ENCODE peak calls at places on chromosomes 2 and 18, in seven cellular contexts. W is IMR-90, X is H9, T is neuronal stem cell, H is mesenchymal stem cell, S is H1, A is trophoblast cell. L is an unnamed sample.

GRCh38 chr18:35239314-35239713 is 1.5 kb upstream of the ZNF397 start:
- DNase-seq in S (no peak), H (peak), W (no peak), T (no peak), A (no peak), X (no peak), L (no peak)

GRCh38 chr2:197994751-197995150 is 190.4 kb downstream of the PLCL1 start:
- DNase-seq in H (no peak), X (no peak), A (no peak), S (no peak), W (no peak), T (no peak), L (peak)

GRCh38 chr2:33437297-33437696 is 39.2 kb upstream of the RASGRP3 start:
- DNase-seq in W (peak), S (no peak), H (peak), X (no peak), T (no peak), A (no peak), L (no peak)

GRCh38 chr2:148640767-148641166 is 3.8 kb upstream of the EPC2 start:
- DNase-seq in A (no peak), H (no peak), S (no peak), T (no peak), X (no peak), W (peak), L (no peak)

GRCh38 chr2:66700181-66700686 is 265.3 kb downstream of the MEIS1 start:
- DNase-seq in H (no peak), W (no peak), T (peak), A (no peak), X (no peak), S (no peak), L (peak)

GRCh38 chr2:15460112-15460620 is 101.0 kb downstream of the NBAS start:
- DNase-seq in T (no peak), H (no peak), X (no peak), W (no peak), S (no peak), A (peak), L (no peak)

GRCh38 chr2:188978291-188979081 is 4.3 kb downstream of the COL3A1 start:
- DNase-seq in X (peak), H (peak), S (no peak), A (peak), T (no peak), W (peak), L (peak)

GRCh38 chr2:73112026-73112912 is 479 bp downstream of the RAB11FIP5 start:
- DNase-seq in H (peak), W (peak), T (peak), X (peak), S (no peak), A (peak), L (peak)

GRCh38 chr2:119753041-119753929 is 6.4 kb upstream of the PTPN4 start:
- DNase-seq in T (no peak), A (peak), S (no peak), X (no peak), H (peak), W (peak), L (peak)

GRCh38 chr2:104164721-104165252 is 689.1 kb upstream of the POU3F3 start:
- DNase-seq in S (peak), W (no peak), A (no peak), H (no peak), T (no peak), X (peak), L (no peak)
- H3K18ac ChIP-seq in S (no peak), W (no peak), A (no peak), H (no peak), T (no peak), X (no peak), L (no peak)

GRCh38 chr2:19901201-19901457 is 654 bp downstream of the TTC32 start:
- DNase-seq in A (no peak), H (no peak), T (no peak), S (no peak), X (no peak), W (no peak), L (no peak)

GRCh38 chr2:19899853-19900525 is 1.8 kb downstream of the TTC32 start:
- DNase-seq in T (no peak), S (no peak), A (no peak), H (peak), W (no peak), X (no peak), L (no peak)

GRCh38 chr2:19901458-19902271 is at the start of gene TTC32:
- DNase-seq in W (peak), X (peak), H (peak), S (peak), A (peak), T (peak), L (peak)

GRCh38 chr2:19902272-19902730 is 518 bp upstream of the TTC32 start:
- DNase-seq in W (no peak), T (no peak), X (no peak), S (no peak), H (no peak), A (no peak), L (no peak)

GRCh38 chr2:19900536-19901200 is 1.1 kb downstream of the TTC32 start:
- DNase-seq in T (no peak), X (no peak), H (peak), A (peak), S (no peak), W (no peak), L (peak)
- H2BK5ac ChIP-seq in T (no peak), X (no peak), H (peak), A (no peak), S (no peak), W (peak), L (no peak)

DNA sequence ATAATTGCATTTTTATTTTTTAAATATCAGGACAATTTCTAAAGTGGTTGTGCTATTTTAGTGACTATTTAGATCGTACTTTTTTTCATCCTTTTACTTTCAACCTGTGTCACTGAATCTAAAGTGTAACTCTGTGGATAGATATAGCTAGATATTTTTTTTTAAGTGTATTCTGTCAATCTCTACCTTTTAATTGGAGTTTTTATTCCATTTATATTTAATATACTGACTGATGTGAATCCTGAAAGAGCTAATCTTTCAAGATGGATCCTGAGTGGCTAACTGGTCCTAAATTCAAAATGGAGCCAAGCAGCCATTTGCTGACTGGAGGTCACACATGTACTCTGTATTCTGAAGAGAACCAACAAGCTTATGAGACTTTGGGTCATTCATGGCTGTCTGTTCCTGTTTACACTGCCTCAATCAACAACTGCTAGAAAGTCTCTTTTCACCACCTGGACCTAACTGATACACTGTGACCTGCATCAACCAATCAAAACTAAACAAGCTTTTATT is 4.6 kb upstream of the PSMD14 start:
- DNase-seq in A (no peak), X (no peak), H (no peak), T (no peak), S (no peak), W (no peak), L (no peak)
- H3K18ac ChIP-seq in A (no peak), X (no peak), H (no peak), T (no peak), S (no peak), W (no peak), L (no peak)

GRCh38 chr2:172239944-172240590 is 137.4 kb upstream of the DLX2 start:
- DNase-seq in S (no peak), X (no peak), A (no peak), W (peak), H (no peak), T (no peak), L (no peak)
- H2BK5ac ChIP-seq in S (no peak), X (no peak), A (no peak), W (no peak), H (no peak), T (no peak), L (no peak)

GRCh38 chr18:75231053-75231406 is 20.4 kb downstream of the TSHZ1 start:
- DNase-seq in T (no peak), S (no peak), A (no peak), X (no peak), H (no peak), W (no peak), L (no peak)
- H3K18ac ChIP-seq in T (peak), S (no peak), A (no peak), X (no peak), H (peak), W (no peak), L (no peak)

DNA sequence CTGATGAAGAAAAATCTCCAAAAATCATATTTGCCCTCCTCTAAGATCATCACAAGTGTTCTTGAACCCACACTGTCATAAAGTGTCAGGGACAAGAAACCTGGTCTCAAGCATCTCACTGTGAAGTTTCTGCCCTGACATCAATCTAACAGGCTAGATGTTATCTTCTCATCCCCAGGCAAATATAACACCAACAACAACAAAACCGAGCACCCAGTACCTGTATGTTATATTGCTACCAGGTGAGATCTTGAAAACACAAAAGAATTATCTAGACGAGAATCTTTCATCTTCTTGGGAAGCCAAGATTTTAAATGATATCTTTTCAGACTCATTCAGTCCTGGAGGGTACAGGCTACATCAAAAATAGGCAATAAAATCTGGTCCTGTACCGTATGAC is 8.8 kb upstream of the MAP4K3 start:
- DNase-seq in H (no peak), A (peak), X (no peak), T (no peak), W (no peak), S (no peak), L (no peak)
- H2BK5ac ChIP-seq in H (no peak), A (no peak), X (no peak), T (no peak), W (no peak), S (no peak), L (no peak)